ENCODE peak calls at places on chromosomes 1 and 21, in five cellular contexts. Q is aorta, L is AG04450, V is mucosa of descending colon, M is choroid plexus epithelial cell. Z is an unnamed sample.

GRCh38 chr1:181166377-181167196 is 78.1 kb downstream of the IER5 start:
- DNase-seq in M (peak; percentile 88), L (peak; percentile 34), Q (peak; percentile 79), V (no peak), Z (no peak)

GRCh38 chr1:17097125-17097524 is 22.1 kb downstream of the PADI2 start:
- DNase-seq in M (no peak), V (no peak), Q (no peak), L (no peak), Z (no peak)

GRCh38 chr21:42695324-42696025 is 42.1 kb downstream of the PDE9A start:
- DNase-seq in Q (peak; percentile 65), M (peak; percentile 32), L (no peak), V (no peak), Z (no peak)

GRCh38 chr21:29174607-29175013 is 44.2 kb downstream of the MAP3K7CL start:
- DNase-seq in V (no peak), Q (no peak), M (peak; percentile 60), L (no peak), Z (no peak)

GRCh38 chr1:185733818-185734709 is at the start of gene HMCN1:
- DNase-seq in M (peak; percentile 32), V (peak; percentile 59), L (no peak), Q (peak; percentile 93), Z (peak; percentile 68)

GRCh38 chr1:44553771-44554170 is 120.5 kb downstream of the TMEM53 start:
- DNase-seq in L (no peak), Q (peak; percentile 41), V (no peak), M (peak; percentile 19), Z (no peak)

GRCh38 chr1:115363171-115363570 is 25.1 kb upstream of the NGF start:
- DNase-seq in M (no peak), L (no peak), V (no peak), Q (no peak), Z (no peak)

GRCh38 chr1:116448785-116449385 is 75.8 kb downstream of the ATP1A1 start:
- DNase-seq in L (no peak), Q (no peak), M (peak; percentile 41), V (no peak), Z (no peak)

GRCh38 chr1:183633676-183634343 is 1.8 kb downstream of the ARPC5 start:
- DNase-seq in M (peak; percentile 96), L (peak; percentile 84), Q (no peak), V (no peak), Z (no peak)

GRCh38 chr1:151774540-151774939 is 11.2 kb upstream of the MRPL9 start:
- DNase-seq in Q (no peak), L (no peak), V (no peak), M (no peak), Z (no peak)

GRCh38 chr1:169495916-169496315 is 10.2 kb upstream of the SLC19A2 start:
- DNase-seq in M (no peak), L (no peak), Q (no peak), V (no peak), Z (no peak)

GRCh38 chr1:234735476-234735875 is 125.5 kb upstream of the IRF2BP2 start:
- DNase-seq in L (no peak), Q (no peak), V (no peak), M (no peak), Z (no peak)

GRCh38 chr1:179105393-179105792 is 23.5 kb downstream of the TOR3A start:
- DNase-seq in M (peak; percentile 46), L (no peak), V (no peak), Q (no peak), Z (no peak)

GRCh38 chr1:19872190-19872589 is 10.0 kb upstream of the OTUD3 start:
- DNase-seq in V (peak; percentile 72), Q (no peak), M (peak; percentile 30), L (no peak), Z (peak; percentile 82)

GRCh38 chr1:179817789-179818188 is 59.8 kb downstream of the TOR1AIP2 start:
- DNase-seq in M (peak; percentile 47), V (peak; percentile 66), Q (peak; percentile 72), L (no peak), Z (no peak)

GRCh38 chr1:31977361-31978131 is 36.1 kb upstream of the KHDRBS1 start:
- DNase-seq in V (no peak), L (peak; percentile 20), Q (no peak), M (peak; percentile 71), Z (no peak)

GRCh38 chr1:106049595-106049994 is 1006.9 kb upstream of the PRMT6 start:
- DNase-seq in Q (no peak), V (no peak), L (no peak), M (no peak), Z (no peak)

GRCh38 chr1:21635138-21635535 is 34.0 kb downstream of the RAP1GAP start:
- DNase-seq in Q (no peak), V (no peak), M (no peak), L (no peak), Z (no peak)

GRCh38 chr21:40053007-40053406 is 185.8 kb downstream of the PCP4 start:
- DNase-seq in V (no peak), L (no peak), M (no peak), Q (peak; percentile 89), Z (no peak)

GRCh38 chr1:180948357-180948756 is 35.7 kb downstream of the KIAA1614 start:
- DNase-seq in Q (peak; percentile 52), L (no peak), V (no peak), M (no peak), Z (no peak)

GRCh38 chr1:168227620-168228019 is 1.8 kb downstream of the SFT2D2 start:
- DNase-seq in M (peak; percentile 42), L (no peak), Q (no peak), V (no peak), Z (no peak)

GRCh38 chr1:97384294-97384952 is 536.4 kb downstream of the DPYD start:
- DNase-seq in Q (no peak), V (no peak), L (peak; percentile 49), M (peak; percentile 70), Z (no peak)

GRCh38 chr1:93715529-93716126 is 34.0 kb upstream of the BCAR3 start:
- DNase-seq in V (no peak), M (no peak), L (no peak), Q (no peak), Z (no peak)

GRCh38 chr1:171142451-171143121 is 42.5 kb upstream of the FMO2 start:
- DNase-seq in L (peak; percentile 37), M (peak; percentile 93), V (no peak), Q (no peak), Z (no peak)

GRCh38 chr1:20625176-20626097 is 7.8 kb upstream of the PINK1 start:
- DNase-seq in Q (no peak), M (no peak), V (no peak), L (no peak), Z (no peak)

GRCh38 chr1:11529763-11530730 is 51.1 kb downstream of the DISP3 start:
- DNase-seq in M (no peak), L (no peak), Q (no peak), V (no peak), Z (no peak)

GRCh38 chr1:147336290-147336689 is 93.8 kb downstream of the CHD1L start:
- DNase-seq in L (no peak), M (no peak), V (no peak), Q (no peak), Z (no peak)

GRCh38 chr21:46665566-46665965 is 30.1 kb downstream of the PRMT2 start:
- DNase-seq in Q (no peak), V (no peak), L (no peak), M (no peak), Z (no peak)

GRCh38 chr21:46668381-46668780 is 32.9 kb downstream of the PRMT2 start:
- DNase-seq in V (no peak), M (no peak), L (no peak), Q (no peak), Z (no peak)

GRCh38 chr21:46664316-46664995 is 29.0 kb downstream of the PRMT2 start:
- DNase-seq in V (no peak), L (no peak), Q (no peak), M (no peak), Z (no peak)

GRCh38 chr21:46667191-46667734 is 31.8 kb downstream of the PRMT2 start:
- DNase-seq in M (peak; percentile 50), L (no peak), V (no peak), Q (peak; percentile 73), Z (no peak)

DNA sequence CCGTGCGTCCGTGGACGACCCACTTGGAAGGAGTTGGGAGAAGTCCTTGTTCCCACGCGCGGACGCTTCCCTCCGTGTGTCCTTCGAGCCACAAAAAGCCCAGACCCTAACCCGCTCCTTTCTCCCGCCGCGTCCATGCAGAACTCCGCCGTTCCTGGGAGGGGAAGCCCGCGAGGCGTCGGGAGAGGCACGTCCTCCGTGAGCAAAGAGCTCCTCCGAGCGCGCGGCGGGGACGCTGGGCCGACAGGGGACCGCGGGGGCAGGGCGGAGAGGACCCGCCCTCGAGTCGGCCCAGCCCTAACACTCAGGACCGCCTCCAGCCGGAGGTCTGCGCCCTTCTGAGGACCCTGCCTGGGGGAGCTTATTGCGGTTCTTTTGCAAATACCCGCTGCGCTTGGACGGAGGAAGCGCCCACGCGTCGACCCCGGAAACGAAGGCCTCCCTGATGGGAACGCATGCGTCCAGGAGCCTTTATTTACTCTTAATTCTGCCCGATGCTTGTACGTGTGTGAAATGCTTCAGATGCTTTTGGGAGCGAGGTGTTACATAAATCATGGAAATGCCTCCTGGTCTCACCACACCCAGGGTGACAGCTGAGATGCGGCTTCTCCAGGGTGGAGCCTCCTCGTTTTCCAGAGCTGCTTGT is 32.4 kb downstream of the PRMT2 start:
- DNase-seq in V (no peak), M (peak; percentile 73), L (no peak), Q (peak; percentile 79), Z (no peak)
- H3K4me3 ChIP-seq in V (no peak overlapping the region), M (peak overlapping the region; percentile 67), L (peak overlapping the region; percentile 62), Q (no peak overlapping the region), Z (peak overlapping the region; percentile 49)

GRCh38 chr1:160375788-160376524 is 9.1 kb downstream of the NHLH1 start:
- DNase-seq in Q (no peak), V (no peak), L (no peak), M (peak; percentile 37), Z (no peak)
- H3K4me3 ChIP-seq in Q (no peak overlapping the region), V (no peak overlapping the region), L (no peak overlapping the region), M (no peak overlapping the region), Z (no peak overlapping the region)

GRCh38 chr21:38661296-38662223 is 144.2 kb upstream of the ETS2 start:
- DNase-seq in M (peak; percentile 76), L (peak; percentile 26), V (peak; percentile 52), Q (peak; percentile 87), Z (no peak)
- H3K4me3 ChIP-seq in M (peak overlapping the region; percentile 31), L (peak overlapping the region; percentile 29), V (no peak overlapping the region), Q (peak overlapping the region; percentile 43), Z (peak overlapping the region; percentile 33)

DNA sequence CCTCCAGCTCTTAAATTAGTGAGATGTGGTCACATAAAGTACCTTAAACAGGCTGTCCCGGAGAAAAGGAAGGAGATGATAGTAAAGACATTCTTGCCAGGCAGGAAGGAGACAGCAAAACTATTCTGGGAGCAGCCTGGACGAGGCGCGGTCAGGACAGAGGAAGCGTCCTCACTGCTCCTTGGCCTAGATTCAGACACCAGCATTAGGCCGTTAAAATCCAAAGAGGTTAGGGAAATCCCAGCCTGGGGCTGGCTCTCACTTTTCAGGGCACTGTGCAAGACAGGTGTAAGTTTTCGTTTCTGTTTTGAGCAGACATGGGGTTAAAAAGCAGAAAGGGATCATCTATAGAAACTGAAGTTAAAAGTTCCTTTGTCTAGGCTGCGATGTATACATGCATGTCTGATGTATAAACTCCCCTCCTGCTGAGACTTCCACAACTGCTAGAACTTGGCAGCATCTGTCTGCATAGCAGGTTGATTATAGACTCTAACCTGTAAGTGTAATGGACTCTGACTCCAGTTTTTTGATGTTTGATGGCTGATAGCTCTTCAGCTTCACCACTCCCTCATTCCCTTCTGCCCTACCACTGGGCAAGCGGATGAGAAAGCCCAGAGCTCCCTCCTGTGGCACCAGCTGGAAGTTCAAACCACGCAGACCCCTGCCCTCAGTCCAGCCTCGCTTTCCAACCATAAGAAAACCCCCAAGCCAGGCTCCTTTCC is 21.5 kb downstream of the STPG1 start:
- DNase-seq in L (no peak), V (peak; percentile 70), M (peak; percentile 74), Q (no peak), Z (peak; percentile 88)
- H3K4me3 ChIP-seq in L (no peak overlapping the region), V (no peak overlapping the region), M (no peak overlapping the region), Q (no peak overlapping the region), Z (peak overlapping the region; percentile 14)

Z was measured in Peyer's patch.